ENCODE peak calls at places on chromosomes 13 and 19, in six cellular contexts. W is stimulated activated CD4-positive, alpha-beta T cell treated with anti-CD3 and anti-CD28 coated beads, TNF-alpha, amount 100 ng/mL, for 48 hours; G is stomach; B is foreskin fibroblast; L is HFFc6; J is WTC11. R is an unnamed sample.

GRCh38 chr19:55452381-55453325 is 8.8 kb downstream of the ISOC2 start:
- DNase-seq in L (peak; percentile 26), B (peak; percentile 80), J (peak; percentile 95), W (no peak), G (peak; percentile 49), R (peak; percentile 66)

GRCh38 chr13:59531571-59532091 is 632.1 kb downstream of the DIAPH3 start:
- DNase-seq in G (peak; percentile 67), J (peak; percentile 43), W (no peak), L (peak; percentile 61), B (peak; percentile 71), R (peak; percentile 55)

GRCh38 chr13:76454991-76455390 is 431.2 kb downstream of the KCTD12 start:
- DNase-seq in G (no peak), L (no peak), W (no peak), B (no peak), J (no peak), R (no peak)

GRCh38 chr19:36986601-36987000 is 70.5 kb downstream of the ZNF568 start:
- DNase-seq in G (no peak), W (no peak), B (no peak), L (no peak), J (no peak), R (no peak)

GRCh38 chr19:1812426-1813196 is 535 bp upstream of the ATP8B3 start:
- DNase-seq in G (peak; percentile 91), B (peak; percentile 97), L (peak; percentile 93), J (peak; percentile 97), W (peak; percentile 74), R (peak; percentile 95)

GRCh38 chr19:49687150-49687549 is 2.2 kb upstream of the ADM5 start:
- DNase-seq in G (no peak), B (no peak), W (no peak), L (no peak), J (no peak), R (no peak)

GRCh38 chr13:51271528-51272070 is 49.4 kb downstream of the FAM124A start:
- DNase-seq in B (no peak), J (no peak), W (no peak), G (no peak), L (no peak), R (peak; percentile 12)

GRCh38 chr13:22018297-22019210 is 347.7 kb downstream of the FGF9 start:
- DNase-seq in J (no peak), G (no peak), L (no peak), W (no peak), B (no peak), R (no peak)

GRCh38 chr19:7901337-7901736 is 2.3 kb upstream of the MAP2K7 start:
- DNase-seq in G (no peak), L (no peak), W (no peak), B (no peak), J (no peak), R (no peak)

GRCh38 chr13:107809125-107809524 is 406.2 kb downstream of the LIG4 start:
- DNase-seq in W (no peak), L (no peak), B (no peak), J (no peak), G (no peak), R (no peak)

GRCh38 chr13:113176292-113176691 is 17.8 kb downstream of the PROZ start:
- DNase-seq in W (no peak), G (no peak), B (no peak), J (no peak), L (no peak), R (peak; percentile 44)

GRCh38 chr13:112869202-112870061 is 99.6 kb upstream of the MCF2L start:
- DNase-seq in L (no peak), W (no peak), J (no peak), G (no peak), B (peak; percentile 60), R (no peak)

GRCh38 chr13:25885418-25885817 is 166.4 kb downstream of the SHISA2 start:
- DNase-seq in L (no peak), J (no peak), W (no peak), G (no peak), B (no peak), R (no peak)

GRCh38 chr19:38731654-38732301 is 12.5 kb downstream of the CAPN12 start:
- DNase-seq in G (peak; percentile 87), W (no peak), J (no peak), L (no peak), B (no peak), R (peak; percentile 64)

GRCh38 chr13:89695343-89696257 is 1651.9 kb upstream of the MIR17HG start:
- DNase-seq in W (no peak), B (no peak), J (peak; percentile 66), G (peak; percentile 39), L (no peak), R (no peak)

GRCh38 chr13:24631922-24632321 is 48.3 kb upstream of the ATP12A start:
- DNase-seq in B (no peak), G (no peak), L (no peak), J (no peak), W (no peak), R (no peak)

GRCh38 chr13:47588676-47589075 is 412.4 kb downstream of the SUCLA2 start:
- DNase-seq in W (no peak), L (no peak), B (peak; percentile 1), G (no peak), J (no peak), R (no peak)

GRCh38 chr19:12806242-12807131 is at the start of gene RNASEH2A:
- DNase-seq in G (peak; percentile 93), W (no peak), J (peak; percentile 91), B (peak; percentile 97), L (peak; percentile 85), R (peak; percentile 90)

GRCh38 chr13:36332986-36333385 is 13.2 kb downstream of the SPART start:
- DNase-seq in G (no peak), W (no peak), L (no peak), J (no peak), B (peak; percentile 67), R (no peak)

GRCh38 chr19:29569038-29569911 is 36.8 kb upstream of the POP4 start:
- DNase-seq in G (peak; percentile 4), W (no peak), J (no peak), L (no peak), B (no peak), R (no peak)

GRCh38 chr13:36328821-36329220 is 17.4 kb downstream of the SPART start:
- DNase-seq in B (no peak), J (no peak), L (no peak), W (no peak), G (no peak), R (no peak)

GRCh38 chr19:41305923-41306322 is 4.0 kb upstream of the CCDC97 start:
- DNase-seq in J (no peak), L (no peak), G (no peak), B (no peak), W (no peak), R (no peak)

GRCh38 chr19:30046522-30046921 is 104.5 kb downstream of the URI1 start:
- DNase-seq in B (peak; percentile 39), L (no peak), G (no peak), J (no peak), W (no peak), R (no peak)

GRCh38 chr13:38759390-38759789 is 72.5 kb downstream of the FREM2 start:
- DNase-seq in L (no peak), B (no peak), J (no peak), W (no peak), G (no peak), R (no peak)

GRCh38 chr19:50422397-50423278 is 3.9 kb downstream of the SPIB start:
- DNase-seq in L (no peak), J (no peak), B (no peak), W (no peak), G (no peak), R (no peak)

GRCh38 chr19:18157465-18158063 is 4.6 kb downstream of the PIK3R2 start:
- DNase-seq in W (no peak), J (peak; percentile 59), B (no peak), G (no peak), L (no peak), R (no peak)

GRCh38 chr13:20387006-20387405 is 138.7 kb downstream of the CRYL1 start:
- DNase-seq in G (peak; percentile 14), B (no peak), L (no peak), J (no peak), W (no peak), R (no peak)

GRCh38 chr19:27776020-27776419 is 1436.9 kb downstream of the UQCRFS1 start:
- DNase-seq in L (peak; percentile 0), J (no peak), B (peak; percentile 53), G (no peak), W (no peak), R (peak; percentile 37)

GRCh38 chr13:52794589-52794988 is 53.9 kb downstream of the PCDH8 start:
- DNase-seq in L (no peak), G (no peak), W (no peak), J (no peak), B (no peak), R (no peak)

GRCh38 chr13:49421391-49421790 is 22.5 kb downstream of the CAB39L start:
- DNase-seq in B (no peak), J (peak; percentile 62), W (no peak), G (no peak), L (no peak), R (peak; percentile 56)

GRCh38 chr13:31236211-31236786 is 36.5 kb downstream of the B3GLCT start:
- DNase-seq in W (no peak), J (no peak), L (peak; percentile 49), B (peak; percentile 73), G (no peak), R (no peak)

GRCh38 chr13:109569938-109570711 is 216.3 kb downstream of the IRS2 start:
- DNase-seq in W (no peak), B (no peak), J (no peak), G (peak; percentile 44), L (no peak), R (no peak)

GRCh38 chr13:110506859-110507566 is 54.5 kb downstream of the RAB20 start:
- DNase-seq in G (peak; percentile 94), J (no peak), B (peak; percentile 30), W (no peak), L (no peak), R (peak; percentile 93)

GRCh38 chr19:6723108-6723618 is 2.7 kb upstream of the C3 start:
- DNase-seq in B (peak; percentile 40), G (no peak), J (no peak), W (no peak), L (no peak), R (peak; percentile 89)

GRCh38 chr19:6065685-6066365 is 44.5 kb downstream of the RFX2 start:
- DNase-seq in J (peak; percentile 35), W (no peak), G (no peak), L (no peak), B (no peak), R (peak; percentile 81)

GRCh38 chr13:44895584-44895983 is 93.7 kb downstream of the NUFIP1 start:
- DNase-seq in B (no peak), W (no peak), J (no peak), L (no peak), G (no peak), R (no peak)

GRCh38 chr19:33947565-33947964 is 150.9 kb downstream of the KCTD15 start:
- DNase-seq in J (no peak), L (no peak), G (no peak), B (no peak), W (no peak), R (peak; percentile 30)